ENCODE peak calls at places on chromosome 14, in seven cellular contexts. U, B, L, M, K, A and S are unnamed samples.

GRCh38 chr14:104112609-104113571 is 25.5 kb upstream of the KIF26A start:
- DNase-seq in U (no peak), B (no peak), L (no peak), M (no peak), K (no peak), A (no peak), S (no peak)

GRCh38 chr14:69519701-69520100 is 35.2 kb downstream of the PLEKHD1 start:
- DNase-seq in U (no peak), B (no peak), L (peak; percentile 41), M (no peak), K (no peak), A (no peak), S (no peak)

GRCh38 chr14:104794641-104795467 is 694 bp downstream of the AKT1 start:
- DNase-seq in U (no peak), B (no peak), L (peak; percentile 60), M (peak; percentile 14), K (no peak), A (peak; percentile 61), S (no peak)

GRCh38 chr14:69312608-69313007 is 52.6 kb downstream of the GALNT16 start:
- DNase-seq in U (no peak), B (no peak), L (no peak), M (no peak), K (no peak), A (peak; percentile 4), S (peak; percentile 15)

GRCh38 chr14:24506443-24506842 is 1.6 kb downstream of the CMA1 start:
- DNase-seq in U (no peak), B (no peak), L (no peak), M (no peak), K (no peak), A (no peak), S (no peak)

GRCh38 chr14:39267592-39268112 is 33.9 kb downstream of the MIA2 start:
- DNase-seq in U (no peak), B (no peak), L (no peak), M (peak; percentile 28), K (no peak), A (no peak), S (no peak)

GRCh38 chr14:95956601-95957460 is 80.2 kb downstream of the TUNAR start:
- DNase-seq in U (no peak), B (no peak), L (no peak), M (no peak), K (no peak), A (no peak), S (no peak)

GRCh38 chr14:24298892-24299254 is 707 bp downstream of the DHRS1 start:
- DNase-seq in U (no peak), B (peak; percentile 48), L (no peak), M (peak; percentile 54), K (no peak), A (no peak), S (peak; percentile 44)